ENCODE peak calls at places on chromosomes 1 and 21, in five cellular contexts. C, X, D, J and F are unnamed samples.

GRCh38 chr21:42039911-42040351 is 29.8 kb upstream of the ZBTB21 start:
- DNase-seq in C (peak; percentile 64), X (no peak), D (peak; percentile 47), J (no peak), F (peak; percentile 75)

GRCh38 chr1:242828199-242828598 is 303.7 kb upstream of the PLD5 start:
- DNase-seq in C (no peak), X (no peak), D (no peak), J (no peak), F (no peak)

GRCh38 chr1:167720965-167721616 is 691 bp upstream of the MPZL1 start:
- DNase-seq in C (peak; percentile 31), X (no peak), D (no peak), J (peak; percentile 61), F (peak; percentile 32)

GRCh38 chr21:43865471-43866181 is 603 bp downstream of the AGPAT3 start:
- DNase-seq in C (no peak), X (peak; percentile 32), D (peak; percentile 53), J (no peak), F (peak; percentile 55)

GRCh38 chr1:50603274-50604271 is 180.3 kb upstream of the DMRTA2 start:
- DNase-seq in C (peak; percentile 9), X (no peak), D (no peak), J (no peak), F (no peak)

GRCh38 chr21:40635336-40635735 is 211.6 kb downstream of the DSCAM start:
- DNase-seq in C (no peak), X (no peak), D (no peak), J (no peak), F (no peak)

GRCh38 chr1:207838156-207839082 is 72.5 kb downstream of the CD34 start:
- DNase-seq in C (no peak), X (no peak), D (peak; percentile 80), J (no peak), F (peak; percentile 80)

GRCh38 chr21:44487831-44488230 is 32.5 kb downstream of the LRRC3 start:
- DNase-seq in C (no peak), X (no peak), D (no peak), J (peak; percentile 36), F (no peak)

GRCh38 chr1:155526356-155526755 is 36.2 kb downstream of the ASH1L start:
- DNase-seq in C (no peak), X (no peak), D (no peak), J (no peak), F (no peak)

GRCh38 chr1:67239738-67240137 is 67.9 kb upstream of the IL12RB2 start:
- DNase-seq in C (no peak), X (no peak), D (no peak), J (no peak), F (no peak)

GRCh38 chr1:169105434-169106094 is 926 bp upstream of the ATP1B1 start:
- DNase-seq in C (no peak), X (peak; percentile 52), D (peak; percentile 81), J (peak; percentile 66), F (peak; percentile 84)

GRCh38 chr21:25329227-25329626 is 278.1 kb downstream of the MRPL39 start:
- DNase-seq in C (peak; percentile 55), X (no peak), D (no peak), J (no peak), F (no peak)

GRCh38 chr1:241771117-241771516 is 76.9 kb upstream of the EXO1 start:
- DNase-seq in C (no peak), X (no peak), D (no peak), J (no peak), F (no peak)

GRCh38 chr1:27098447-27099153 is 56.3 kb downstream of the SLC9A1 start:
- DNase-seq in C (no peak), X (no peak), D (peak; percentile 66), J (no peak), F (no peak)

GRCh38 chr1:65141394-65141793 is 6.6 kb upstream of the AK4 start:
- DNase-seq in C (peak; percentile 59), X (no peak), D (no peak), J (no peak), F (no peak)
- H3K4me3 ChIP-seq in C (no peak overlapping the region), X (no peak overlapping the region), D (no peak overlapping the region), J (no peak overlapping the region), F (no peak overlapping the region)

DNA sequence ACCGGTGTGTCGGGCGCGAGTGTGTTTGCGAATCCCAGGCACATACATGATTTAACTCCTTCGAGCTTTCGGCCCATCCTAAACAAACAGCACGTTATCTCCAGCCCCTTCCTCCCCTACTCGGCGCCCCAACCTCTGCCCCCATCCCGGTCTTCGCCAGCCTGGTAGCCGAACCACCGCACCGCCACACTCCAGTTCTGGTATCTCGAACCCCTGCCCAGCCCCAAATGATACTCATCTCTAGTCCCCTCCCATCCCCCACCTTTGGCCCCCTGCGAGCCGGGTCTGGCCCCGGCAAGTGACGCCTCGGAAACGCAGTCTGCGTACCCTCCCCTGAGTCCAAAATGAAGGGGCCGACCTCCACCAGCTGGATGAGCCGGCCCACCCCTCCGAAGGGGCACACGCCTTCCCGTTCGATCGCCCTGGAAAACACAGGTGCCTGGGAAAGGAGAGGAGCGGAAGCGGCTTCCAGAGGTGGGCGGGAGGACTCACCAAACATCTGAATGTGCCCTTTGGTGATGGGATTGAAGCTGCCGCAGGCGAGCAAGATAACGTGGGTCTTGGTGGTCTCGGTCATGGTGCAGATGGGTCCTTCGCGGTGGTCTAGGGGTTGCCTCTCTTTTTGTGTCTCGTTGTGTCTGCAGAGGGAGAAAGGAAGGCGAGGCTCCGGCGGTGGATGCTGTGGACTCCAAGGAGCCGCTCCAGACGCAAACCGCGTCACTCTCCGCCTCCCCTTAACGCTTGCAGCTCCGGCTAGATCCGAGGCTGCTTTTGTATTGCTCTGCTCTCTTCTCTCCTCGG is at the start of gene NMNAT2:
- DNase-seq in C (no peak), X (no peak), D (no peak), J (no peak), F (no peak)
- H3K4me3 ChIP-seq in C (peak within 1 kb of the TSS; percentile 34), X (no peak within 1 kb of the TSS), D (peak within 1 kb of the TSS; percentile 64), J (no peak within 1 kb of the TSS), F (peak within 1 kb of the TSS; percentile 21)

DNA sequence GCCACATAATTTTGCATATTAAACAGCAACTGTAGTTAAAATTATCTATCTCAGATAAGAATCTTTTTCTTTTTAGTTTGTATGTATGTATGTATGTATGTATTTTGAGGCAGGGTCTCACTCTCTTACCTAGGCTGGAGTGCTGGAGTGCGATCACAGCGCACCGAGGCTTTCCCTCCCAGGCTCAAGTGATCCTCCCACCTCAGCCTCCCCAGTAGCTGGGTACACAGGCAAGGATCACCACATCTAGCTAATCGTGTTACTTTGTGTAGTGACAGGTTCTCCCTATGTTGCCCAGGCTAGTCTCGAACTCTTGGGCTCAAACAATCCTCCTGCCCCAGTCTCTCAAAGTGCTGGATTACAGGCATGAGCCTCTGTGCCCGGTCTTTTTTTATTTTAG is 30.5 kb upstream of the PUM1 start:
- DNase-seq in C (no peak), X (no peak), D (no peak), J (no peak), F (no peak)
- H3K4me3 ChIP-seq in C (no peak overlapping the region), X (no peak overlapping the region), D (no peak overlapping the region), J (no peak overlapping the region), F (no peak overlapping the region)

GRCh38 chr1:2415801-2416208 is 3.4 kb upstream of the PEX10 start:
- DNase-seq in C (no peak), X (peak; percentile 31), D (no peak), J (peak; percentile 73), F (no peak)
- H3K4me3 ChIP-seq in C (no peak overlapping the region), X (peak overlapping the region; percentile 62), D (no peak overlapping the region), J (peak overlapping the region; percentile 55), F (no peak overlapping the region)

GRCh38 chr1:87402192-87403046 is 73.7 kb downstream of the LMO4 start:
- DNase-seq in C (peak; percentile 82), X (no peak), D (no peak), J (no peak), F (no peak)
- H3K4me3 ChIP-seq in C (no peak overlapping the region), X (no peak overlapping the region), D (no peak overlapping the region), J (no peak overlapping the region), F (no peak overlapping the region)

DNA sequence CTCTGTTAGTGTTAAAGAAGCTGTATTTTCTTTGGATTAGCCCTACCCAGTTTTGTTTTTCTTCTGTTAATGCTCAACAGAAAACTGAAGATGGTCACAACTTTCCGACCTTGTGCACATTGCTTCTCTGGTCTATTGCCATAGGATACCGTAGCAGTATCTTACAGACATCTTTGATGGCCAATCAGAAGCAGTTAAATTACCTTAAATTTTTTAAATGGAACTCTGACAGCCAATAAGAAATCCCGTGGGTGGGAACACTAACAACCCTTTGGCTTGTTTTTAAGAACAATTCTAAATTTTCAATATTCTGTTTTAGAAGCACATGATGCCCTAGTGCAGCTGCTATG is 17.2 kb downstream of the NFYC start:
- DNase-seq in C (peak; percentile 72), X (no peak), D (no peak), J (peak; percentile 90), F (no peak)
- H3K4me3 ChIP-seq in C (peak overlapping the region; percentile 73), X (peak overlapping the region; percentile 90), D (peak overlapping the region; percentile 71), J (peak overlapping the region; percentile 78), F (peak overlapping the region; percentile 45)

DNA sequence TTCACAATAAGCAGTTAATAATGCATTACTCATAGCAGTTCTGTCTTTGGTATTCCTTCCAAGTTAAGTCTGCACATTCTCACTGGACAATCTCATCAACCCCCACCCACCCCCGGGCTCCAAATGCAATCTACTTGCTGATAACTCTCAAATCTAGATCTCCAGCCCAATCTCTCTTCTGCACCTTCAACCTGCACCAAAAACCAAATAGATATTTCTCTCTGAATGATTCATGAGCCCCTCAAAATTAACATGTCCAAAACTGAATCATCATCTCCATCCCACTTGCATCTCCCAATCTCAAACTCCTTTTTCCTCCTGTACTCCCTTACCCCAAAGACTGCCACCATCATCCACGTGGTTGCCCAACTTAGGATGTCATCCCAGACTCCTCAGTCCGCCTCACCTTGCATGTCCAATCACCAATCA is 2.7 kb downstream of the DOCK7 start:
- DNase-seq in C (no peak), X (no peak), D (no peak), J (no peak), F (no peak)
- H3K4me3 ChIP-seq in C (no peak overlapping the region), X (no peak overlapping the region), D (no peak overlapping the region), J (no peak overlapping the region), F (no peak overlapping the region)